ENCODE peak calls at places on chromosomes 13 and 19, in five cellular contexts. K is heart right ventricle, S is fibroblast of mammary gland, W is A549, Y is endothelial cell of umbilical vein. E is an unnamed sample.

GRCh38 chr13:101190976-101191375 is 225.3 kb downstream of the NALCN start:
- DNase-seq in K (no peak), S (no peak), W (no peak), Y (no peak), E (no peak)

GRCh38 chr19:11982526-11982925 is 17.7 kb downstream of the ZNF763 start:
- DNase-seq in K (no peak), S (peak; percentile 19), W (no peak), Y (no peak), E (peak; percentile 13)

GRCh38 chr19:47703301-47703700 is 9.9 kb upstream of the EHD2 start:
- DNase-seq in K (no peak), S (no peak), W (no peak), Y (no peak), E (no peak)

GRCh38 chr13:76928456-76928855 is 19.9 kb upstream of the ACOD1 start:
- DNase-seq in K (no peak), S (no peak), W (no peak), Y (no peak), E (no peak)

GRCh38 chr19:29054886-29055675 is 157.9 kb downstream of the UQCRFS1 start:
- DNase-seq in K (no peak), S (peak; percentile 2), W (no peak), Y (no peak), E (no peak)

GRCh38 chr13:21696865-21697448 is 26.1 kb downstream of the FGF9 start:
- DNase-seq in K (no peak), S (no peak), W (no peak), Y (no peak), E (no peak)

GRCh38 chr19:35767288-35768081 is 7.9 kb upstream of the ARHGAP33 start:
- DNase-seq in K (no peak), S (no peak), W (no peak), Y (no peak), E (peak; percentile 72)

GRCh38 chr13:53460776-53461175 is 432.2 kb downstream of the OLFM4 start:
- DNase-seq in K (no peak), S (no peak), W (no peak), Y (no peak), E (no peak)

GRCh38 chr19:355134-355533 is 10.5 kb upstream of the MIER2 start:
- DNase-seq in K (no peak), S (no peak), W (no peak), Y (no peak), E (peak; percentile 79)

GRCh38 chr19:16457195-16457953 is 14.4 kb downstream of the EPS15L1 start:
- DNase-seq in K (peak; percentile 38), S (peak; percentile 53), W (no peak), Y (peak; percentile 84), E (peak; percentile 64)

GRCh38 chr13:50241479-50241878 is 226.2 kb downstream of the KCNRG start:
- DNase-seq in K (no peak), S (no peak), W (no peak), Y (no peak), E (no peak)

GRCh38 chr19:32415246-32415645 is 9.7 kb downstream of the DPY19L3 start:
- DNase-seq in K (no peak), S (no peak), W (no peak), Y (no peak), E (no peak)

GRCh38 chr13:48320396-48320790 is 16.8 kb downstream of the RB1 start:
- DNase-seq in K (no peak), S (no peak), W (no peak), Y (no peak), E (no peak)

GRCh38 chr13:113423225-113424170 is 29.8 kb downstream of the ADPRHL1 start:
- DNase-seq in K (no peak), S (no peak), W (no peak), Y (no peak), E (no peak)

GRCh38 chr13:78238911-78239310 is 320.3 kb upstream of the EDNRB start:
- DNase-seq in K (no peak), S (no peak), W (no peak), Y (no peak), E (no peak)

GRCh38 chr19:58400638-58400915 is 5.1 kb downstream of the RNF225 start:
- DNase-seq in K (no peak), S (no peak), W (no peak), Y (no peak), E (peak; percentile 20)

GRCh38 chr19:46748325-46749109 is 2.3 kb upstream of the STRN4 start:
- DNase-seq in K (peak; percentile 64), S (peak; percentile 69), W (peak; percentile 75), Y (peak; percentile 69), E (peak; percentile 69)

GRCh38 chr19:49058592-49058991 is 1.0 kb upstream of the CGB7 start:
- DNase-seq in K (no peak), S (peak; percentile 32), W (no peak), Y (no peak), E (no peak)

GRCh38 chr13:99000137-99000536 is 22.3 kb upstream of the DOCK9 start:
- DNase-seq in K (no peak), S (no peak), W (no peak), Y (no peak), E (no peak)

GRCh38 chr13:20402881-20403280 is 122.8 kb downstream of the CRYL1 start:
- DNase-seq in K (no peak), S (no peak), W (no peak), Y (no peak), E (no peak)

GRCh38 chr19:18294467-18294864 is 13.0 kb upstream of the JUND start:
- DNase-seq in K (no peak), S (no peak), W (no peak), Y (no peak), E (no peak)

GRCh38 chr19:44618640-44619357 is 5.4 kb downstream of the IGSF23 start:
- DNase-seq in K (no peak), S (no peak), W (no peak), Y (no peak), E (no peak)

GRCh38 chr19:14081797-14082674 is 3.5 kb downstream of the C19orf67 start:
- DNase-seq in K (peak; percentile 52), S (peak; percentile 30), W (no peak), Y (no peak), E (no peak)

DNA sequence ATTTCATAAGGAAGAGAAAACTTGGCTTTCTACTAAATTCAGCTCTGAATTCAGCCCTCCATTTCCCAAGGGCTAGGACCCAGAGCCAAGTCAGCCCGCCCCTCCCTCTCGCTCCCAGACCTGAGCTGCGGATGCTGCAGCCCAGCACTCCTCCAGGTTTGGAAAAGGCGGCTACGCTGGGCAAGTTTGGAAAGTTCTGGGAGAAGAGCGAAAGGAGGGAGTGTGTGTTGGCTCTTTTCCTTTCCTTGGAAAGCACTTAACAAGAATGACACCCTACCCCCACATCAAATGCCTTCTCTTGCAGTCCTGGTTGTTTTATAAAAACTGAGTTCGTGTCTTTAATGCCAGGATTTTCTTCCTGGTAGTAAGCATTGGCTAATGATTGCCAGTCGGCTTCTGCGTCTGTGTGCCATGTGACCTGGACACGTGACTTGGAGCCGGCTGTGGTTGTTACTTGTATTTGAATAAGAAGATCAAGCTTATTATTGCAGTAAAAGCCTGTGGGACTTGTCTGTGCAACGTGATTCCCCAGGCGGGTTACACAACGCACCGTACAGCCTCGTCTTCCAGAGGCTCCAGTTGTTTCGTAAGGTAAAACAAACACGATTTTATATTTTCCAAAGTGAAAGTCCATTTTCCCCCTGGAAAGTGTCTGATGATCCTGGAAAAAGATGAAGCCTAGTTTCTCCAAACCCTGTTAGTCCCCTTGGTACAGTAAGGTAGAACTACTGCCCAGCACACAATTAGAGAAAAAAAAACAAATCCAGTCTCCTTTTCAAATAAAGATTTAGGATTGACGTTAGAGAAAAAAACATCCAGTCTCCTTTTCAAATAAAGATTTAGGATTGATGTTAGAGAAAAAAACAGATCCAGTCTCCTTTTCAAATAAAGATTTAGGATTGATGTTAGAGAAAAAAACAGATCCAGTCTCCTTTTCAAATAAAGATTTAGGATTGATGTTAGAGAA is 26.8 kb upstream of the UBE2L5 start:
- DNase-seq in K (peak; percentile 85), S (peak; percentile 96), W (peak; percentile 53), Y (peak; percentile 89), E (peak; percentile 96)
- H3K4me3 ChIP-seq in K (peak overlapping the region; percentile 62), S (peak overlapping the region; percentile 65), W (peak overlapping the region; percentile 55), Y (peak overlapping the region; percentile 95), E (peak overlapping the region; percentile 32)

GRCh38 chr19:41405776-41406175 is 8.2 kb downstream of the BCKDHA start:
- DNase-seq in K (peak; percentile 58), S (no peak), W (no peak), Y (no peak), E (no peak)

GRCh38 chr19:41407271-41407670 is 9.7 kb downstream of the BCKDHA start:
- DNase-seq in K (no peak), S (no peak), W (no peak), Y (peak; percentile 34), E (peak; percentile 29)

GRCh38 chr19:41410655-41411054 is 13.0 kb downstream of the BCKDHA start:
- DNase-seq in K (no peak), S (no peak), W (no peak), Y (no peak), E (no peak)

GRCh38 chr19:41409288-41409687 is 11.7 kb downstream of the BCKDHA start:
- DNase-seq in K (peak; percentile 61), S (peak; percentile 20), W (peak; percentile 55), Y (peak; percentile 15), E (no peak)

DNA sequence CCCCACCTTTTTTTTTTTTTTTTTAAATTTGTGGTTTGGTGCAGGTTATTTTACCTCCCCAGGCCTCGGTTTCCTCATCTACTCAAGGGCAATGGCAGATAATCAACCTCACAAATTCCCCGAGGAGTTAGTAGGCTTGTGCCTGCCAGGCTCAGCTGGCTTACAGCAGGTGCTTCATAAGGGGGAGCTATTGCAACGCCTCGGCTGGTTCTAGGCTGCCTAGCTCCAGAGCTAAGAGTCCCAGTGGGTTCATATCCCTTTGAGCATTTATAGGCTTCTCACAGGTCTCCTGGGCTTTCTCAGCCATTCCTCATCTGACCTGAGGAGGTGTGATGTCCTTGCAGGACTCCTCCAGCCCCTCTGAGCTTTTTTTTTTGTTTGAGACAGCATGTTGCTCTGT is 10.6 kb downstream of the BCKDHA start:
- DNase-seq in K (no peak), S (no peak), W (no peak), Y (no peak), E (no peak)
- TF ChIP-seq CTCF in K (no peak), S (no peak), W (no peak), Y (no peak), E (no peak)

DNA sequence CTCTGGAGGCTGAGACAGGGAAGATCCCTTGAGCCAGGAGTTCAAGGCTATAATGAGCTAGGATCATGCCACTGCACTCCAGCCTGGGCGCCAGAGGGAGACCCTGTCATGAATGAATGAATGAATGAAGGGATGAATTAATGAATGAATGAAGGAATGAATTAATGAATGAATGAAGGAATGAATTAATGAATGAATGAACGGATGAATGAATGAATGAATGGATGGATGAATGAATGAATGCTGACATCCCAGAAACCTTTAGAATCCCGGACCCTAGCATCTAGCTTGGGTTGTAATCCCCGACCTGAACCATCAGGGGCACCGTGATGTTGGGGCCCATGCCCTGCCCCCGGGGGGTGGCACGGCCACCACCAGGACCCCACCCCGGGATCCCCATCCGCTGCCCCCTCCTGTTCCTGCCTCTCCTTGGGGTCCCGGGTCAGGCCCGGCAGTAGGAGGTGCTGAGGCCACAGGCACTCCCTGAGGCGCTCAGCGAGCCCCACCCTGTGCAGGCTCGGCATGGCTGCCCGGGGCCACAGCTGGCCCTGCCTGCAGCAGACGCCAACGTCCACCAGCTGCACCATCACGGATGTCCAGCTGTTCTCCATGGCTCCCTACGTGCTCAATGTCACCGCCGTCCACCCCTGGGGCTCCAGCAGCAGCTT is 3.4 kb downstream of the EBI3 start:
- DNase-seq in K (no peak), S (no peak), W (no peak), Y (no peak), E (no peak)
- H3K4me3 ChIP-seq in K (no peak overlapping the region), S (no peak overlapping the region), W (no peak overlapping the region), Y (no peak overlapping the region), E (no peak overlapping the region)

DNA sequence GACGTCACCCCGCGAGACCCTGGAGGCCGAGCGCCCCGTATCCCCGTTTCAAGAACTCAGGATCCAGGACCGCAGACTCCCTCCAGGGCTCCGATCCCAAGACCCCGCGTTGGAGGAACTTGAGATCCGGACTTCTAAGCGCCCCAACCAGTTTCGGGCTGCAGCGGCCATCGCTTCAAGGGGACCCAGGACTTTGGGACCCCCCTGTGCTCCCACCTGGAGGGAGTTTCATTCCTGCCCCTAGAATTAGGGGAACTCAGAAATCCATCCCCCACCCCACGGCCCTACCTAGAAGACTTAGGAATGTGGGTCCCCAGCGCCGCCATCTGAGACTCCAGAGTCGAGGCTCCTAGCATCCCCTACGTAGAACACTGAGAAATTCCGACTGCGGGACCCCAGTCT is 399 bp downstream of the PLEKHG2 start:
- DNase-seq in K (no peak), S (no peak), W (no peak), Y (no peak), E (peak; percentile 75)
- TF ChIP-seq CTCF in K (no peak), S (no peak), W (peak; percentile 44), Y (no peak), E (no peak)

E was measured in adrenal gland.